ENCODE peak calls at places on chromosomes 3 and 15, in nine cellular contexts. One of them, this sample, is unnamed.

GRCh38 chr3:70979983-70980645 is 603.4 kb downstream of the FOXP1 start:
- DNase-seq in activated CD4-positive, CD25-positive, alpha-beta regulatory T cell treated with anti-CD3 and anti-CD28 coated beads, Interleukin-2, amount 50 U/mL, for 16 hours: no peak
- DNase-seq in GM23248: no peak
- DNase-seq in AG04450: no peak
- DNase-seq in AML-193: no peak
- DNase-seq in K562: no peak
- DNase-seq in neural crest cell: no peak
- DNase-seq in breast epithelium: no peak
- DNase-seq in T-helper 9 cell: no peak
- DNase-seq in this sample: no peak

GRCh38 chr3:143146875-143147274 is 27.3 kb downstream of the CHST2 start:
- DNase-seq in activated CD4-positive, CD25-positive, alpha-beta regulatory T cell treated with anti-CD3 and anti-CD28 coated beads, Interleukin-2, amount 50 U/mL, for 16 hours: no peak
- DNase-seq in neural crest cell: no peak
- DNase-seq in AML-193: no peak
- DNase-seq in K562: no peak
- DNase-seq in T-helper 9 cell: no peak
- DNase-seq in breast epithelium: no peak
- DNase-seq in AG04450: no peak
- DNase-seq in GM23248: no peak
- DNase-seq in this sample: no peak

GRCh38 chr3:69288161-69288895 is 97.6 kb downstream of the FRMD4B start:
- DNase-seq in K562: no peak
- DNase-seq in GM23248: no peak
- DNase-seq in T-helper 9 cell: no peak
- DNase-seq in activated CD4-positive, CD25-positive, alpha-beta regulatory T cell treated with anti-CD3 and anti-CD28 coated beads, Interleukin-2, amount 50 U/mL, for 16 hours: peak
- DNase-seq in neural crest cell: peak
- DNase-seq in AML-193: no peak
- DNase-seq in AG04450: no peak
- DNase-seq in breast epithelium: no peak
- DNase-seq in this sample: peak

GRCh38 chr3:48232734-48233133 is 8.2 kb upstream of the ZNF589 start:
- DNase-seq in T-helper 9 cell: no peak
- DNase-seq in neural crest cell: peak
- DNase-seq in breast epithelium: peak
- DNase-seq in activated CD4-positive, CD25-positive, alpha-beta regulatory T cell treated with anti-CD3 and anti-CD28 coated beads, Interleukin-2, amount 50 U/mL, for 16 hours: no peak
- DNase-seq in K562: peak
- DNase-seq in AG04450: no peak
- DNase-seq in GM23248: peak
- DNase-seq in AML-193: peak
- DNase-seq in this sample: peak

GRCh38 chr3:193710286-193711164 is 117.5 kb downstream of the OPA1 start:
- DNase-seq in GM23248: no peak
- DNase-seq in T-helper 9 cell: no peak
- DNase-seq in K562: no peak
- DNase-seq in AML-193: no peak
- DNase-seq in neural crest cell: peak
- DNase-seq in AG04450: no peak
- DNase-seq in breast epithelium: no peak
- DNase-seq in activated CD4-positive, CD25-positive, alpha-beta regulatory T cell treated with anti-CD3 and anti-CD28 coated beads, Interleukin-2, amount 50 U/mL, for 16 hours: no peak
- DNase-seq in this sample: no peak

GRCh38 chr3:168976969-168977368 is 686.5 kb downstream of the MECOM start:
- DNase-seq in breast epithelium: no peak
- DNase-seq in AML-193: no peak
- DNase-seq in AG04450: no peak
- DNase-seq in K562: no peak
- DNase-seq in activated CD4-positive, CD25-positive, alpha-beta regulatory T cell treated with anti-CD3 and anti-CD28 coated beads, Interleukin-2, amount 50 U/mL, for 16 hours: no peak
- DNase-seq in neural crest cell: no peak
- DNase-seq in GM23248: no peak
- DNase-seq in T-helper 9 cell: no peak
- DNase-seq in this sample: no peak

GRCh38 chr3:136209921-136210320 is 13.8 kb upstream of the MSL2 start:
- DNase-seq in neural crest cell: no peak
- DNase-seq in T-helper 9 cell: no peak
- DNase-seq in activated CD4-positive, CD25-positive, alpha-beta regulatory T cell treated with anti-CD3 and anti-CD28 coated beads, Interleukin-2, amount 50 U/mL, for 16 hours: no peak
- DNase-seq in breast epithelium: no peak
- DNase-seq in AML-193: no peak
- DNase-seq in GM23248: peak
- DNase-seq in K562: no peak
- DNase-seq in AG04450: peak
- DNase-seq in this sample: no peak

GRCh38 chr15:100863406-100864198 is 16.0 kb upstream of the ALDH1A3 start:
- DNase-seq in neural crest cell: no peak
- DNase-seq in GM23248: peak
- DNase-seq in T-helper 9 cell: no peak
- DNase-seq in activated CD4-positive, CD25-positive, alpha-beta regulatory T cell treated with anti-CD3 and anti-CD28 coated beads, Interleukin-2, amount 50 U/mL, for 16 hours: no peak
- DNase-seq in AML-193: no peak
- DNase-seq in K562: no peak
- DNase-seq in breast epithelium: no peak
- DNase-seq in AG04450: peak
- DNase-seq in this sample: no peak

GRCh38 chr3:189914799-189915198 is 205.9 kb downstream of the P3H2 start:
- DNase-seq in breast epithelium: no peak
- DNase-seq in GM23248: peak
- DNase-seq in AG04450: peak
- DNase-seq in T-helper 9 cell: no peak
- DNase-seq in AML-193: peak
- DNase-seq in neural crest cell: no peak
- DNase-seq in activated CD4-positive, CD25-positive, alpha-beta regulatory T cell treated with anti-CD3 and anti-CD28 coated beads, Interleukin-2, amount 50 U/mL, for 16 hours: no peak
- DNase-seq in K562: no peak
- DNase-seq in this sample: no peak

GRCh38 chr3:29183346-29184087 is 97.4 kb upstream of the RBMS3 start:
- DNase-seq in activated CD4-positive, CD25-positive, alpha-beta regulatory T cell treated with anti-CD3 and anti-CD28 coated beads, Interleukin-2, amount 50 U/mL, for 16 hours: no peak
- DNase-seq in AML-193: no peak
- DNase-seq in neural crest cell: no peak
- DNase-seq in K562: no peak
- DNase-seq in GM23248: peak
- DNase-seq in breast epithelium: no peak
- DNase-seq in AG04450: no peak
- DNase-seq in T-helper 9 cell: no peak
- DNase-seq in this sample: no peak

GRCh38 chr3:105414841-105415240 is 48.1 kb downstream of the ALCAM start:
- DNase-seq in AML-193: no peak
- DNase-seq in neural crest cell: no peak
- DNase-seq in activated CD4-positive, CD25-positive, alpha-beta regulatory T cell treated with anti-CD3 and anti-CD28 coated beads, Interleukin-2, amount 50 U/mL, for 16 hours: no peak
- DNase-seq in K562: no peak
- DNase-seq in AG04450: no peak
- DNase-seq in T-helper 9 cell: no peak
- DNase-seq in GM23248: no peak
- DNase-seq in breast epithelium: no peak
- DNase-seq in this sample: no peak

GRCh38 chr15:43268111-43269105 is 1.7 kb upstream of the TGM5 start:
- DNase-seq in AG04450: no peak
- DNase-seq in activated CD4-positive, CD25-positive, alpha-beta regulatory T cell treated with anti-CD3 and anti-CD28 coated beads, Interleukin-2, amount 50 U/mL, for 16 hours: no peak
- DNase-seq in K562: peak
- DNase-seq in AML-193: peak
- DNase-seq in T-helper 9 cell: no peak
- DNase-seq in breast epithelium: no peak
- DNase-seq in neural crest cell: no peak
- DNase-seq in GM23248: peak
- DNase-seq in this sample: peak

GRCh38 chr15:78438595-78439285 is 724 bp downstream of the IREB2 start:
- DNase-seq in activated CD4-positive, CD25-positive, alpha-beta regulatory T cell treated with anti-CD3 and anti-CD28 coated beads, Interleukin-2, amount 50 U/mL, for 16 hours: no peak
- DNase-seq in GM23248: peak
- DNase-seq in K562: peak
- DNase-seq in neural crest cell: peak
- DNase-seq in breast epithelium: no peak
- DNase-seq in AG04450: no peak
- DNase-seq in T-helper 9 cell: peak
- DNase-seq in AML-193: peak
- DNase-seq in this sample: peak

GRCh38 chr3:14900881-14901873 is 46.2 kb upstream of the NR2C2 start:
- DNase-seq in AML-193: no peak
- DNase-seq in activated CD4-positive, CD25-positive, alpha-beta regulatory T cell treated with anti-CD3 and anti-CD28 coated beads, Interleukin-2, amount 50 U/mL, for 16 hours: no peak
- DNase-seq in T-helper 9 cell: no peak
- DNase-seq in AG04450: no peak
- DNase-seq in neural crest cell: no peak
- DNase-seq in breast epithelium: no peak
- DNase-seq in K562: no peak
- DNase-seq in GM23248: no peak
- DNase-seq in this sample: no peak

GRCh38 chr15:38707802-38708671 is 143.4 kb upstream of the RASGRP1 start:
- DNase-seq in AML-193: peak
- DNase-seq in breast epithelium: no peak
- DNase-seq in neural crest cell: peak
- DNase-seq in GM23248: peak
- DNase-seq in activated CD4-positive, CD25-positive, alpha-beta regulatory T cell treated with anti-CD3 and anti-CD28 coated beads, Interleukin-2, amount 50 U/mL, for 16 hours: no peak
- DNase-seq in K562: peak
- DNase-seq in T-helper 9 cell: no peak
- DNase-seq in AG04450: no peak
- DNase-seq in this sample: peak

GRCh38 chr15:48040166-48040817 is 80.5 kb upstream of the SLC24A5 start:
- DNase-seq in AML-193: no peak
- DNase-seq in neural crest cell: no peak
- DNase-seq in T-helper 9 cell: no peak
- DNase-seq in breast epithelium: no peak
- DNase-seq in GM23248: peak
- DNase-seq in activated CD4-positive, CD25-positive, alpha-beta regulatory T cell treated with anti-CD3 and anti-CD28 coated beads, Interleukin-2, amount 50 U/mL, for 16 hours: no peak
- DNase-seq in AG04450: no peak
- DNase-seq in K562: no peak
- DNase-seq in this sample: no peak

GRCh38 chr15:67116742-67117141 is 51.3 kb downstream of the SMAD3 start:
- DNase-seq in T-helper 9 cell: no peak
- DNase-seq in breast epithelium: no peak
- DNase-seq in GM23248: no peak
- DNase-seq in AG04450: no peak
- DNase-seq in neural crest cell: no peak
- DNase-seq in activated CD4-positive, CD25-positive, alpha-beta regulatory T cell treated with anti-CD3 and anti-CD28 coated beads, Interleukin-2, amount 50 U/mL, for 16 hours: no peak
- DNase-seq in AML-193: no peak
- DNase-seq in K562: peak
- DNase-seq in this sample: no peak

GRCh38 chr3:107855710-107856109 is 235.1 kb downstream of the CD47 start:
- DNase-seq in neural crest cell: no peak
- DNase-seq in GM23248: peak
- DNase-seq in T-helper 9 cell: no peak
- DNase-seq in breast epithelium: no peak
- DNase-seq in K562: peak
- DNase-seq in AML-193: no peak
- DNase-seq in activated CD4-positive, CD25-positive, alpha-beta regulatory T cell treated with anti-CD3 and anti-CD28 coated beads, Interleukin-2, amount 50 U/mL, for 16 hours: no peak
- DNase-seq in AG04450: no peak
- DNase-seq in this sample: no peak

GRCh38 chr3:159266779-159267178 is 464.9 kb downstream of the MFSD1 start:
- DNase-seq in K562: peak
- DNase-seq in neural crest cell: peak
- DNase-seq in AG04450: no peak
- DNase-seq in AML-193: peak
- DNase-seq in T-helper 9 cell: no peak
- DNase-seq in activated CD4-positive, CD25-positive, alpha-beta regulatory T cell treated with anti-CD3 and anti-CD28 coated beads, Interleukin-2, amount 50 U/mL, for 16 hours: no peak
- DNase-seq in GM23248: peak
- DNase-seq in breast epithelium: no peak
- DNase-seq in this sample: peak

GRCh38 chr15:79078763-79079395 is 11.7 kb downstream of the RASGRF1 start:
- DNase-seq in activated CD4-positive, CD25-positive, alpha-beta regulatory T cell treated with anti-CD3 and anti-CD28 coated beads, Interleukin-2, amount 50 U/mL, for 16 hours: no peak
- DNase-seq in breast epithelium: peak
- DNase-seq in AML-193: no peak
- DNase-seq in T-helper 9 cell: no peak
- DNase-seq in neural crest cell: no peak
- DNase-seq in AG04450: no peak
- DNase-seq in GM23248: no peak
- DNase-seq in K562: peak
- DNase-seq in this sample: no peak

GRCh38 chr15:37931868-37932267 is 2.6 kb upstream of the TMCO5A start:
- DNase-seq in breast epithelium: no peak
- DNase-seq in K562: no peak
- DNase-seq in neural crest cell: no peak
- DNase-seq in T-helper 9 cell: no peak
- DNase-seq in AML-193: no peak
- DNase-seq in activated CD4-positive, CD25-positive, alpha-beta regulatory T cell treated with anti-CD3 and anti-CD28 coated beads, Interleukin-2, amount 50 U/mL, for 16 hours: no peak
- DNase-seq in AG04450: peak
- DNase-seq in GM23248: peak
- DNase-seq in this sample: no peak

GRCh38 chr3:15557511-15557946 is 36.0 kb upstream of the COLQ start:
- DNase-seq in AML-193: peak
- DNase-seq in GM23248: peak
- DNase-seq in breast epithelium: no peak
- DNase-seq in K562: peak
- DNase-seq in AG04450: peak
- DNase-seq in neural crest cell: peak
- DNase-seq in activated CD4-positive, CD25-positive, alpha-beta regulatory T cell treated with anti-CD3 and anti-CD28 coated beads, Interleukin-2, amount 50 U/mL, for 16 hours: peak
- DNase-seq in T-helper 9 cell: peak
- DNase-seq in this sample: peak

GRCh38 chr3:12288466-12289129 is at the start of gene PPARG:
- DNase-seq in breast epithelium: no peak
- DNase-seq in neural crest cell: peak
- DNase-seq in GM23248: peak
- DNase-seq in AML-193: no peak
- DNase-seq in T-helper 9 cell: no peak
- DNase-seq in AG04450: no peak
- DNase-seq in activated CD4-positive, CD25-positive, alpha-beta regulatory T cell treated with anti-CD3 and anti-CD28 coated beads, Interleukin-2, amount 50 U/mL, for 16 hours: no peak
- DNase-seq in K562: no peak
- DNase-seq in this sample: peak

GRCh38 chr3:102174832-102175374 is 259.9 kb upstream of the ZPLD1 start:
- DNase-seq in AML-193: no peak
- DNase-seq in activated CD4-positive, CD25-positive, alpha-beta regulatory T cell treated with anti-CD3 and anti-CD28 coated beads, Interleukin-2, amount 50 U/mL, for 16 hours: no peak
- DNase-seq in breast epithelium: no peak
- DNase-seq in GM23248: no peak
- DNase-seq in K562: no peak
- DNase-seq in AG04450: no peak
- DNase-seq in neural crest cell: no peak
- DNase-seq in T-helper 9 cell: no peak
- DNase-seq in this sample: no peak

GRCh38 chr15:70796516-70797310 is 33.4 kb upstream of the UACA start:
- DNase-seq in breast epithelium: no peak
- DNase-seq in T-helper 9 cell: no peak
- DNase-seq in activated CD4-positive, CD25-positive, alpha-beta regulatory T cell treated with anti-CD3 and anti-CD28 coated beads, Interleukin-2, amount 50 U/mL, for 16 hours: no peak
- DNase-seq in neural crest cell: no peak
- DNase-seq in AG04450: no peak
- DNase-seq in K562: no peak
- DNase-seq in AML-193: no peak
- DNase-seq in GM23248: no peak
- DNase-seq in this sample: no peak

GRCh38 chr3:24704496-24704895 is 209.8 kb upstream of the THRB start:
- DNase-seq in neural crest cell: no peak
- DNase-seq in GM23248: peak
- DNase-seq in AML-193: no peak
- DNase-seq in AG04450: no peak
- DNase-seq in breast epithelium: no peak
- DNase-seq in T-helper 9 cell: no peak
- DNase-seq in K562: no peak
- DNase-seq in activated CD4-positive, CD25-positive, alpha-beta regulatory T cell treated with anti-CD3 and anti-CD28 coated beads, Interleukin-2, amount 50 U/mL, for 16 hours: no peak
- DNase-seq in this sample: no peak

GRCh38 chr15:78810377-78811123 is 714 bp downstream of the ADAMTS7 start:
- DNase-seq in GM23248: peak
- DNase-seq in K562: peak
- DNase-seq in AML-193: no peak
- DNase-seq in activated CD4-positive, CD25-positive, alpha-beta regulatory T cell treated with anti-CD3 and anti-CD28 coated beads, Interleukin-2, amount 50 U/mL, for 16 hours: no peak
- DNase-seq in neural crest cell: peak
- DNase-seq in breast epithelium: no peak
- DNase-seq in AG04450: no peak
- DNase-seq in T-helper 9 cell: no peak
- DNase-seq in this sample: peak

GRCh38 chr15:92920595-92921169 is 20.6 kb downstream of the CHD2 start:
- DNase-seq in activated CD4-positive, CD25-positive, alpha-beta regulatory T cell treated with anti-CD3 and anti-CD28 coated beads, Interleukin-2, amount 50 U/mL, for 16 hours: no peak
- DNase-seq in neural crest cell: no peak
- DNase-seq in AML-193: no peak
- DNase-seq in T-helper 9 cell: no peak
- DNase-seq in breast epithelium: no peak
- DNase-seq in AG04450: no peak
- DNase-seq in K562: no peak
- DNase-seq in GM23248: peak
- DNase-seq in this sample: no peak

GRCh38 chr3:111369953-111370352 is 172.0 kb upstream of the CD96 start:
- DNase-seq in GM23248: peak
- DNase-seq in K562: no peak
- DNase-seq in neural crest cell: no peak
- DNase-seq in AML-193: no peak
- DNase-seq in AG04450: no peak
- DNase-seq in T-helper 9 cell: no peak
- DNase-seq in breast epithelium: no peak
- DNase-seq in activated CD4-positive, CD25-positive, alpha-beta regulatory T cell treated with anti-CD3 and anti-CD28 coated beads, Interleukin-2, amount 50 U/mL, for 16 hours: no peak
- DNase-seq in this sample: no peak

GRCh38 chr3:87462228-87462627 is 185.8 kb upstream of the POU1F1 start:
- DNase-seq in neural crest cell: no peak
- DNase-seq in GM23248: peak
- DNase-seq in AG04450: no peak
- DNase-seq in breast epithelium: no peak
- DNase-seq in K562: no peak
- DNase-seq in activated CD4-positive, CD25-positive, alpha-beta regulatory T cell treated with anti-CD3 and anti-CD28 coated beads, Interleukin-2, amount 50 U/mL, for 16 hours: no peak
- DNase-seq in AML-193: no peak
- DNase-seq in T-helper 9 cell: no peak
- DNase-seq in this sample: no peak

GRCh38 chr3:23840521-23840920 is 34.8 kb downstream of the UBE2E1 start:
- DNase-seq in activated CD4-positive, CD25-positive, alpha-beta regulatory T cell treated with anti-CD3 and anti-CD28 coated beads, Interleukin-2, amount 50 U/mL, for 16 hours: no peak
- DNase-seq in AG04450: no peak
- DNase-seq in K562: no peak
- DNase-seq in T-helper 9 cell: no peak
- DNase-seq in breast epithelium: no peak
- DNase-seq in GM23248: no peak
- DNase-seq in AML-193: no peak
- DNase-seq in neural crest cell: no peak
- DNase-seq in this sample: no peak

This sample was measured in WTC11.